ENCODE peak calls at places on chromosomes 1 and 21, in nine cellular contexts. One of them, this sample, is unnamed.

GRCh38 chr1:188244681-188245080 is 1415.9 kb downstream of the PLA2G4A start:
- DNase-seq in activated CD8-positive, alpha-beta memory T cell treated with anti-CD3 and anti-CD28 coated beads, Interleukin-2, amount 50 U/mL, for 48 hours: no peak
- DNase-seq in HFFc6: no peak
- DNase-seq in AG08396: no peak
- DNase-seq in endothelial cell: no peak
- DNase-seq in fibroblast of pulmonary artery: no peak
- DNase-seq in stimulated activated CD4-positive, alpha-beta T cell treated with anti-CD3 and anti-CD28 coated beads, Interleukin-15, amount 100 ng/mL, for 1 hour: no peak
- DNase-seq in H7: no peak
- DNase-seq in stimulated activated CD8-positive, alpha-beta memory T cell treated with anti-CD3 and anti-CD28 coated beads, Interleukin-4, amount 100 ng/mL, for 1 hour: no peak
- DNase-seq in this sample: no peak

GRCh38 chr21:34043333-34043732 is 30.0 kb upstream of the MRPS6 start:
- DNase-seq in H7: no peak
- DNase-seq in activated CD8-positive, alpha-beta memory T cell treated with anti-CD3 and anti-CD28 coated beads, Interleukin-2, amount 50 U/mL, for 48 hours: no peak
- DNase-seq in stimulated activated CD8-positive, alpha-beta memory T cell treated with anti-CD3 and anti-CD28 coated beads, Interleukin-4, amount 100 ng/mL, for 1 hour: no peak
- DNase-seq in fibroblast of pulmonary artery: no peak
- DNase-seq in AG08396: no peak
- DNase-seq in HFFc6: no peak
- DNase-seq in endothelial cell: no peak
- DNase-seq in stimulated activated CD4-positive, alpha-beta T cell treated with anti-CD3 and anti-CD28 coated beads, Interleukin-15, amount 100 ng/mL, for 1 hour: no peak
- DNase-seq in this sample: no peak

GRCh38 chr1:3717715-3718601 is 34.3 kb upstream of the CCDC27 start:
- DNase-seq in stimulated activated CD8-positive, alpha-beta memory T cell treated with anti-CD3 and anti-CD28 coated beads, Interleukin-4, amount 100 ng/mL, for 1 hour: no peak
- DNase-seq in HFFc6: no peak
- DNase-seq in AG08396: peak; percentile 77
- DNase-seq in endothelial cell: peak; percentile 61
- DNase-seq in fibroblast of pulmonary artery: no peak
- DNase-seq in activated CD8-positive, alpha-beta memory T cell treated with anti-CD3 and anti-CD28 coated beads, Interleukin-2, amount 50 U/mL, for 48 hours: peak; percentile 61
- DNase-seq in stimulated activated CD4-positive, alpha-beta T cell treated with anti-CD3 and anti-CD28 coated beads, Interleukin-15, amount 100 ng/mL, for 1 hour: no peak
- DNase-seq in H7: peak; percentile 100
- DNase-seq in this sample: no peak

GRCh38 chr21:33394260-33394659 is 9.0 kb upstream of the IFNGR2 start:
- DNase-seq in HFFc6: no peak
- DNase-seq in activated CD8-positive, alpha-beta memory T cell treated with anti-CD3 and anti-CD28 coated beads, Interleukin-2, amount 50 U/mL, for 48 hours: no peak
- DNase-seq in AG08396: no peak
- DNase-seq in stimulated activated CD4-positive, alpha-beta T cell treated with anti-CD3 and anti-CD28 coated beads, Interleukin-15, amount 100 ng/mL, for 1 hour: no peak
- DNase-seq in stimulated activated CD8-positive, alpha-beta memory T cell treated with anti-CD3 and anti-CD28 coated beads, Interleukin-4, amount 100 ng/mL, for 1 hour: no peak
- DNase-seq in H7: no peak
- DNase-seq in fibroblast of pulmonary artery: no peak
- DNase-seq in endothelial cell: no peak
- DNase-seq in this sample: no peak

GRCh38 chr1:101136739-101137138 is 100.1 kb upstream of the S1PR1 start:
- DNase-seq in HFFc6: no peak
- DNase-seq in activated CD8-positive, alpha-beta memory T cell treated with anti-CD3 and anti-CD28 coated beads, Interleukin-2, amount 50 U/mL, for 48 hours: no peak
- DNase-seq in stimulated activated CD8-positive, alpha-beta memory T cell treated with anti-CD3 and anti-CD28 coated beads, Interleukin-4, amount 100 ng/mL, for 1 hour: no peak
- DNase-seq in fibroblast of pulmonary artery: peak; percentile 59
- DNase-seq in H7: no peak
- DNase-seq in AG08396: no peak
- DNase-seq in endothelial cell: no peak
- DNase-seq in stimulated activated CD4-positive, alpha-beta T cell treated with anti-CD3 and anti-CD28 coated beads, Interleukin-15, amount 100 ng/mL, for 1 hour: no peak
- DNase-seq in this sample: no peak

GRCh38 chr1:119133987-119134386 is 6.5 kb downstream of the WARS2 start:
- DNase-seq in stimulated activated CD4-positive, alpha-beta T cell treated with anti-CD3 and anti-CD28 coated beads, Interleukin-15, amount 100 ng/mL, for 1 hour: no peak
- DNase-seq in HFFc6: peak; percentile 43
- DNase-seq in stimulated activated CD8-positive, alpha-beta memory T cell treated with anti-CD3 and anti-CD28 coated beads, Interleukin-4, amount 100 ng/mL, for 1 hour: no peak
- DNase-seq in fibroblast of pulmonary artery: peak; percentile 38
- DNase-seq in endothelial cell: no peak
- DNase-seq in AG08396: peak; percentile 32
- DNase-seq in activated CD8-positive, alpha-beta memory T cell treated with anti-CD3 and anti-CD28 coated beads, Interleukin-2, amount 50 U/mL, for 48 hours: no peak
- DNase-seq in H7: no peak
- DNase-seq in this sample: no peak

GRCh38 chr1:85319931-85320330 is 43.5 kb upstream of the BCL10 start:
- DNase-seq in HFFc6: no peak
- DNase-seq in H7: no peak
- DNase-seq in AG08396: no peak
- DNase-seq in stimulated activated CD4-positive, alpha-beta T cell treated with anti-CD3 and anti-CD28 coated beads, Interleukin-15, amount 100 ng/mL, for 1 hour: no peak
- DNase-seq in stimulated activated CD8-positive, alpha-beta memory T cell treated with anti-CD3 and anti-CD28 coated beads, Interleukin-4, amount 100 ng/mL, for 1 hour: no peak
- DNase-seq in activated CD8-positive, alpha-beta memory T cell treated with anti-CD3 and anti-CD28 coated beads, Interleukin-2, amount 50 U/mL, for 48 hours: no peak
- DNase-seq in endothelial cell: no peak
- DNase-seq in fibroblast of pulmonary artery: no peak
- DNase-seq in this sample: no peak

GRCh38 chr1:189859385-189859977 is 618.2 kb downstream of the BRINP3 start:
- DNase-seq in activated CD8-positive, alpha-beta memory T cell treated with anti-CD3 and anti-CD28 coated beads, Interleukin-2, amount 50 U/mL, for 48 hours: peak; percentile 57
- DNase-seq in stimulated activated CD8-positive, alpha-beta memory T cell treated with anti-CD3 and anti-CD28 coated beads, Interleukin-4, amount 100 ng/mL, for 1 hour: no peak
- DNase-seq in HFFc6: no peak
- DNase-seq in AG08396: no peak
- DNase-seq in endothelial cell: peak; percentile 14
- DNase-seq in fibroblast of pulmonary artery: peak; percentile 28
- DNase-seq in H7: peak; percentile 2
- DNase-seq in stimulated activated CD4-positive, alpha-beta T cell treated with anti-CD3 and anti-CD28 coated beads, Interleukin-15, amount 100 ng/mL, for 1 hour: no peak
- DNase-seq in this sample: no peak

GRCh38 chr1:201941420-201942128 is 4.8 kb downstream of the LMOD1 start:
- DNase-seq in H7: peak; percentile 85
- DNase-seq in fibroblast of pulmonary artery: no peak
- DNase-seq in stimulated activated CD8-positive, alpha-beta memory T cell treated with anti-CD3 and anti-CD28 coated beads, Interleukin-4, amount 100 ng/mL, for 1 hour: no peak
- DNase-seq in HFFc6: no peak
- DNase-seq in endothelial cell: peak; percentile 42
- DNase-seq in AG08396: no peak
- DNase-seq in activated CD8-positive, alpha-beta memory T cell treated with anti-CD3 and anti-CD28 coated beads, Interleukin-2, amount 50 U/mL, for 48 hours: no peak
- DNase-seq in stimulated activated CD4-positive, alpha-beta T cell treated with anti-CD3 and anti-CD28 coated beads, Interleukin-15, amount 100 ng/mL, for 1 hour: no peak
- DNase-seq in this sample: no peak

GRCh38 chr1:53020588-53020987 is 41.4 kb upstream of the PODN start:
- DNase-seq in HFFc6: no peak
- DNase-seq in AG08396: no peak
- DNase-seq in activated CD8-positive, alpha-beta memory T cell treated with anti-CD3 and anti-CD28 coated beads, Interleukin-2, amount 50 U/mL, for 48 hours: no peak
- DNase-seq in stimulated activated CD4-positive, alpha-beta T cell treated with anti-CD3 and anti-CD28 coated beads, Interleukin-15, amount 100 ng/mL, for 1 hour: no peak
- DNase-seq in stimulated activated CD8-positive, alpha-beta memory T cell treated with anti-CD3 and anti-CD28 coated beads, Interleukin-4, amount 100 ng/mL, for 1 hour: no peak
- DNase-seq in endothelial cell: no peak
- DNase-seq in H7: no peak
- DNase-seq in fibroblast of pulmonary artery: no peak
- DNase-seq in this sample: no peak

GRCh38 chr1:233629305-233629935 is 15.5 kb downstream of the KCNK1 start:
- DNase-seq in fibroblast of pulmonary artery: no peak
- DNase-seq in stimulated activated CD4-positive, alpha-beta T cell treated with anti-CD3 and anti-CD28 coated beads, Interleukin-15, amount 100 ng/mL, for 1 hour: no peak
- DNase-seq in HFFc6: no peak
- DNase-seq in activated CD8-positive, alpha-beta memory T cell treated with anti-CD3 and anti-CD28 coated beads, Interleukin-2, amount 50 U/mL, for 48 hours: no peak
- DNase-seq in H7: no peak
- DNase-seq in stimulated activated CD8-positive, alpha-beta memory T cell treated with anti-CD3 and anti-CD28 coated beads, Interleukin-4, amount 100 ng/mL, for 1 hour: no peak
- DNase-seq in endothelial cell: no peak
- DNase-seq in AG08396: no peak
- DNase-seq in this sample: no peak

GRCh38 chr1:31243451-31244286 is 4.0 kb upstream of the NKAIN1 start:
- DNase-seq in AG08396: no peak
- DNase-seq in activated CD8-positive, alpha-beta memory T cell treated with anti-CD3 and anti-CD28 coated beads, Interleukin-2, amount 50 U/mL, for 48 hours: no peak
- DNase-seq in fibroblast of pulmonary artery: peak; percentile 34
- DNase-seq in H7: no peak
- DNase-seq in HFFc6: no peak
- DNase-seq in stimulated activated CD8-positive, alpha-beta memory T cell treated with anti-CD3 and anti-CD28 coated beads, Interleukin-4, amount 100 ng/mL, for 1 hour: no peak
- DNase-seq in endothelial cell: no peak
- DNase-seq in stimulated activated CD4-positive, alpha-beta T cell treated with anti-CD3 and anti-CD28 coated beads, Interleukin-15, amount 100 ng/mL, for 1 hour: no peak
- DNase-seq in this sample: no peak

GRCh38 chr1:66000033-66000637 is 207.4 kb downstream of the PDE4B start:
- DNase-seq in endothelial cell: no peak
- DNase-seq in H7: no peak
- DNase-seq in activated CD8-positive, alpha-beta memory T cell treated with anti-CD3 and anti-CD28 coated beads, Interleukin-2, amount 50 U/mL, for 48 hours: no peak
- DNase-seq in fibroblast of pulmonary artery: no peak
- DNase-seq in stimulated activated CD4-positive, alpha-beta T cell treated with anti-CD3 and anti-CD28 coated beads, Interleukin-15, amount 100 ng/mL, for 1 hour: no peak
- DNase-seq in AG08396: no peak
- DNase-seq in stimulated activated CD8-positive, alpha-beta memory T cell treated with anti-CD3 and anti-CD28 coated beads, Interleukin-4, amount 100 ng/mL, for 1 hour: no peak
- DNase-seq in HFFc6: no peak
- DNase-seq in this sample: no peak

GRCh38 chr1:173255214-173255813 is 48.2 kb upstream of the TNFSF4 start:
- DNase-seq in stimulated activated CD4-positive, alpha-beta T cell treated with anti-CD3 and anti-CD28 coated beads, Interleukin-15, amount 100 ng/mL, for 1 hour: no peak
- DNase-seq in activated CD8-positive, alpha-beta memory T cell treated with anti-CD3 and anti-CD28 coated beads, Interleukin-2, amount 50 U/mL, for 48 hours: no peak
- DNase-seq in AG08396: peak; percentile 31
- DNase-seq in H7: peak; percentile 64
- DNase-seq in HFFc6: peak; percentile 24
- DNase-seq in endothelial cell: peak; percentile 40
- DNase-seq in fibroblast of pulmonary artery: peak; percentile 74
- DNase-seq in stimulated activated CD8-positive, alpha-beta memory T cell treated with anti-CD3 and anti-CD28 coated beads, Interleukin-4, amount 100 ng/mL, for 1 hour: no peak
- DNase-seq in this sample: no peak

GRCh38 chr1:34816778-34817177 is 24.0 kb downstream of the GJA4 start:
- DNase-seq in stimulated activated CD8-positive, alpha-beta memory T cell treated with anti-CD3 and anti-CD28 coated beads, Interleukin-4, amount 100 ng/mL, for 1 hour: no peak
- DNase-seq in H7: no peak
- DNase-seq in endothelial cell: no peak
- DNase-seq in stimulated activated CD4-positive, alpha-beta T cell treated with anti-CD3 and anti-CD28 coated beads, Interleukin-15, amount 100 ng/mL, for 1 hour: no peak
- DNase-seq in fibroblast of pulmonary artery: no peak
- DNase-seq in HFFc6: no peak
- DNase-seq in AG08396: no peak
- DNase-seq in activated CD8-positive, alpha-beta memory T cell treated with anti-CD3 and anti-CD28 coated beads, Interleukin-2, amount 50 U/mL, for 48 hours: no peak
- DNase-seq in this sample: no peak

GRCh38 chr1:1344672-1345361 is 4.4 kb downstream of the DVL1 start:
- DNase-seq in stimulated activated CD4-positive, alpha-beta T cell treated with anti-CD3 and anti-CD28 coated beads, Interleukin-15, amount 100 ng/mL, for 1 hour: peak; percentile 29
- DNase-seq in endothelial cell: peak; percentile 63
- DNase-seq in stimulated activated CD8-positive, alpha-beta memory T cell treated with anti-CD3 and anti-CD28 coated beads, Interleukin-4, amount 100 ng/mL, for 1 hour: no peak
- DNase-seq in H7: peak; percentile 91
- DNase-seq in AG08396: peak; percentile 82
- DNase-seq in activated CD8-positive, alpha-beta memory T cell treated with anti-CD3 and anti-CD28 coated beads, Interleukin-2, amount 50 U/mL, for 48 hours: no peak
- DNase-seq in fibroblast of pulmonary artery: peak; percentile 48
- DNase-seq in HFFc6: peak; percentile 87
- DNase-seq in this sample: no peak

GRCh38 chr1:63818567-63819340 is 44.9 kb downstream of the ROR1 start:
- DNase-seq in endothelial cell: no peak
- DNase-seq in stimulated activated CD4-positive, alpha-beta T cell treated with anti-CD3 and anti-CD28 coated beads, Interleukin-15, amount 100 ng/mL, for 1 hour: no peak
- DNase-seq in HFFc6: peak; percentile 15
- DNase-seq in stimulated activated CD8-positive, alpha-beta memory T cell treated with anti-CD3 and anti-CD28 coated beads, Interleukin-4, amount 100 ng/mL, for 1 hour: no peak
- DNase-seq in AG08396: no peak
- DNase-seq in activated CD8-positive, alpha-beta memory T cell treated with anti-CD3 and anti-CD28 coated beads, Interleukin-2, amount 50 U/mL, for 48 hours: no peak
- DNase-seq in H7: no peak
- DNase-seq in fibroblast of pulmonary artery: no peak
- DNase-seq in this sample: no peak

GRCh38 chr1:115238336-115239147 is 99.5 kb downstream of the NGF start:
- DNase-seq in HFFc6: no peak
- DNase-seq in activated CD8-positive, alpha-beta memory T cell treated with anti-CD3 and anti-CD28 coated beads, Interleukin-2, amount 50 U/mL, for 48 hours: no peak
- DNase-seq in AG08396: no peak
- DNase-seq in stimulated activated CD4-positive, alpha-beta T cell treated with anti-CD3 and anti-CD28 coated beads, Interleukin-15, amount 100 ng/mL, for 1 hour: no peak
- DNase-seq in endothelial cell: no peak
- DNase-seq in stimulated activated CD8-positive, alpha-beta memory T cell treated with anti-CD3 and anti-CD28 coated beads, Interleukin-4, amount 100 ng/mL, for 1 hour: no peak
- DNase-seq in H7: no peak
- DNase-seq in fibroblast of pulmonary artery: no peak
- DNase-seq in this sample: no peak

GRCh38 chr1:40774266-40774998 is 9.2 kb upstream of the KCNQ4 start:
- DNase-seq in stimulated activated CD4-positive, alpha-beta T cell treated with anti-CD3 and anti-CD28 coated beads, Interleukin-15, amount 100 ng/mL, for 1 hour: peak; percentile 55
- DNase-seq in H7: peak; percentile 82
- DNase-seq in endothelial cell: peak; percentile 72
- DNase-seq in stimulated activated CD8-positive, alpha-beta memory T cell treated with anti-CD3 and anti-CD28 coated beads, Interleukin-4, amount 100 ng/mL, for 1 hour: peak; percentile 48
- DNase-seq in AG08396: peak; percentile 39
- DNase-seq in activated CD8-positive, alpha-beta memory T cell treated with anti-CD3 and anti-CD28 coated beads, Interleukin-2, amount 50 U/mL, for 48 hours: peak; percentile 84
- DNase-seq in fibroblast of pulmonary artery: peak; percentile 40
- DNase-seq in HFFc6: peak; percentile 28
- DNase-seq in this sample: peak; percentile 69

GRCh38 chr1:214012418-214012817 is 24.6 kb downstream of the PROX1 start:
- DNase-seq in AG08396: no peak
- DNase-seq in activated CD8-positive, alpha-beta memory T cell treated with anti-CD3 and anti-CD28 coated beads, Interleukin-2, amount 50 U/mL, for 48 hours: no peak
- DNase-seq in stimulated activated CD8-positive, alpha-beta memory T cell treated with anti-CD3 and anti-CD28 coated beads, Interleukin-4, amount 100 ng/mL, for 1 hour: no peak
- DNase-seq in HFFc6: no peak
- DNase-seq in fibroblast of pulmonary artery: no peak
- DNase-seq in stimulated activated CD4-positive, alpha-beta T cell treated with anti-CD3 and anti-CD28 coated beads, Interleukin-15, amount 100 ng/mL, for 1 hour: no peak
- DNase-seq in endothelial cell: no peak
- DNase-seq in H7: no peak
- DNase-seq in this sample: no peak

GRCh38 chr1:190022709-190023108 is 455.0 kb downstream of the BRINP3 start:
- DNase-seq in fibroblast of pulmonary artery: peak; percentile 3
- DNase-seq in HFFc6: no peak
- DNase-seq in activated CD8-positive, alpha-beta memory T cell treated with anti-CD3 and anti-CD28 coated beads, Interleukin-2, amount 50 U/mL, for 48 hours: no peak
- DNase-seq in endothelial cell: no peak
- DNase-seq in AG08396: no peak
- DNase-seq in stimulated activated CD8-positive, alpha-beta memory T cell treated with anti-CD3 and anti-CD28 coated beads, Interleukin-4, amount 100 ng/mL, for 1 hour: no peak
- DNase-seq in H7: no peak
- DNase-seq in stimulated activated CD4-positive, alpha-beta T cell treated with anti-CD3 and anti-CD28 coated beads, Interleukin-15, amount 100 ng/mL, for 1 hour: no peak
- DNase-seq in this sample: no peak

GRCh38 chr1:51644533-51645197 is 27.8 kb downstream of the OSBPL9 start:
- DNase-seq in AG08396: no peak
- DNase-seq in endothelial cell: no peak
- DNase-seq in stimulated activated CD4-positive, alpha-beta T cell treated with anti-CD3 and anti-CD28 coated beads, Interleukin-15, amount 100 ng/mL, for 1 hour: no peak
- DNase-seq in H7: no peak
- DNase-seq in activated CD8-positive, alpha-beta memory T cell treated with anti-CD3 and anti-CD28 coated beads, Interleukin-2, amount 50 U/mL, for 48 hours: no peak
- DNase-seq in fibroblast of pulmonary artery: peak; percentile 87
- DNase-seq in stimulated activated CD8-positive, alpha-beta memory T cell treated with anti-CD3 and anti-CD28 coated beads, Interleukin-4, amount 100 ng/mL, for 1 hour: no peak
- DNase-seq in HFFc6: peak; percentile 73
- DNase-seq in this sample: no peak

GRCh38 chr21:45535341-45536081 is 6.7 kb downstream of the SLC19A1 start:
- DNase-seq in AG08396: no peak
- DNase-seq in HFFc6: no peak
- DNase-seq in fibroblast of pulmonary artery: no peak
- DNase-seq in endothelial cell: no peak
- DNase-seq in stimulated activated CD4-positive, alpha-beta T cell treated with anti-CD3 and anti-CD28 coated beads, Interleukin-15, amount 100 ng/mL, for 1 hour: no peak
- DNase-seq in H7: no peak
- DNase-seq in activated CD8-positive, alpha-beta memory T cell treated with anti-CD3 and anti-CD28 coated beads, Interleukin-2, amount 50 U/mL, for 48 hours: peak; percentile 48
- DNase-seq in stimulated activated CD8-positive, alpha-beta memory T cell treated with anti-CD3 and anti-CD28 coated beads, Interleukin-4, amount 100 ng/mL, for 1 hour: no peak
- DNase-seq in this sample: peak; percentile 18

GRCh38 chr21:45403825-45404725 is 890 bp upstream of the COL18A1 start:
- DNase-seq in stimulated activated CD8-positive, alpha-beta memory T cell treated with anti-CD3 and anti-CD28 coated beads, Interleukin-4, amount 100 ng/mL, for 1 hour: no peak
- DNase-seq in AG08396: no peak
- DNase-seq in stimulated activated CD4-positive, alpha-beta T cell treated with anti-CD3 and anti-CD28 coated beads, Interleukin-15, amount 100 ng/mL, for 1 hour: no peak
- DNase-seq in fibroblast of pulmonary artery: peak; percentile 65
- DNase-seq in endothelial cell: peak; percentile 31
- DNase-seq in activated CD8-positive, alpha-beta memory T cell treated with anti-CD3 and anti-CD28 coated beads, Interleukin-2, amount 50 U/mL, for 48 hours: no peak
- DNase-seq in H7: peak; percentile 94
- DNase-seq in HFFc6: no peak
- DNase-seq in this sample: no peak

GRCh38 chr1:200334661-200335256 is 75.1 kb downstream of the ZNF281 start:
- DNase-seq in fibroblast of pulmonary artery: no peak
- DNase-seq in endothelial cell: no peak
- DNase-seq in stimulated activated CD4-positive, alpha-beta T cell treated with anti-CD3 and anti-CD28 coated beads, Interleukin-15, amount 100 ng/mL, for 1 hour: no peak
- DNase-seq in H7: no peak
- DNase-seq in HFFc6: no peak
- DNase-seq in AG08396: no peak
- DNase-seq in stimulated activated CD8-positive, alpha-beta memory T cell treated with anti-CD3 and anti-CD28 coated beads, Interleukin-4, amount 100 ng/mL, for 1 hour: no peak
- DNase-seq in activated CD8-positive, alpha-beta memory T cell treated with anti-CD3 and anti-CD28 coated beads, Interleukin-2, amount 50 U/mL, for 48 hours: no peak
- DNase-seq in this sample: no peak

GRCh38 chr1:41350055-41350378 is 11.2 kb upstream of the FOXO6 start:
- DNase-seq in activated CD8-positive, alpha-beta memory T cell treated with anti-CD3 and anti-CD28 coated beads, Interleukin-2, amount 50 U/mL, for 48 hours: peak; percentile 23
- DNase-seq in endothelial cell: no peak
- DNase-seq in HFFc6: no peak
- DNase-seq in H7: no peak
- DNase-seq in AG08396: no peak
- DNase-seq in stimulated activated CD8-positive, alpha-beta memory T cell treated with anti-CD3 and anti-CD28 coated beads, Interleukin-4, amount 100 ng/mL, for 1 hour: no peak
- DNase-seq in stimulated activated CD4-positive, alpha-beta T cell treated with anti-CD3 and anti-CD28 coated beads, Interleukin-15, amount 100 ng/mL, for 1 hour: no peak
- DNase-seq in fibroblast of pulmonary artery: no peak
- DNase-seq in this sample: no peak

GRCh38 chr1:111615874-111616715 is 3.5 kb upstream of the RAP1A start:
- DNase-seq in endothelial cell: no peak
- DNase-seq in HFFc6: no peak
- DNase-seq in stimulated activated CD4-positive, alpha-beta T cell treated with anti-CD3 and anti-CD28 coated beads, Interleukin-15, amount 100 ng/mL, for 1 hour: no peak
- DNase-seq in H7: no peak
- DNase-seq in fibroblast of pulmonary artery: no peak
- DNase-seq in AG08396: no peak
- DNase-seq in stimulated activated CD8-positive, alpha-beta memory T cell treated with anti-CD3 and anti-CD28 coated beads, Interleukin-4, amount 100 ng/mL, for 1 hour: no peak
- DNase-seq in activated CD8-positive, alpha-beta memory T cell treated with anti-CD3 and anti-CD28 coated beads, Interleukin-2, amount 50 U/mL, for 48 hours: no peak
- DNase-seq in this sample: no peak